ENCODE peak calls at places on chromosomes 12 and 14, in seven cellular contexts. W is fibroblast of lung, D is AG10803, L is vagina, S is GM03348, G is fibroblast of mammary gland, E is Right ventricle myocardium superior. Y is an unnamed sample.

GRCh38 chr12:113222730-113223531 is 1.7 kb downstream of the TPCN1 start:
- DNase-seq in E (peak), D (peak), W (peak), S (peak), L (peak), G (peak), Y (peak)

GRCh38 chr12:71938728-71939385 is at the start of gene TPH2:
- DNase-seq in D (peak), W (peak), S (peak), L (no peak), G (peak), E (no peak), Y (peak)

GRCh38 chr14:39080886-39081285 is 22.1 kb downstream of the SEC23A start:
- DNase-seq in G (no peak), L (no peak), S (no peak), D (no peak), E (no peak), W (no peak), Y (no peak)

GRCh38 chr12:120067084-120067869 is 49.3 kb downstream of the RAB35 start:
- DNase-seq in G (no peak), L (no peak), E (no peak), S (no peak), D (no peak), W (no peak), Y (no peak)

GRCh38 chr12:49957570-49957967 is 4.1 kb upstream of the AQP5 start:
- DNase-seq in L (no peak), S (no peak), E (no peak), D (no peak), W (no peak), G (no peak), Y (no peak)

GRCh38 chr14:22515961-22516360 is 73.1 kb downstream of the DAD1 start:
- DNase-seq in E (no peak), W (no peak), S (no peak), G (no peak), L (no peak), D (no peak), Y (no peak)

GRCh38 chr14:102927346-102927877 is 4.9 kb downstream of the AMN start:
- DNase-seq in L (no peak), S (no peak), W (no peak), G (no peak), D (no peak), E (peak), Y (no peak)

GRCh38 chr12:29581641-29582040 is 84.2 kb upstream of the OVCH1 start:
- DNase-seq in W (peak), L (no peak), G (peak), D (no peak), E (no peak), S (no peak), Y (peak)

GRCh38 chr12:130634866-130635265 is 81.2 kb downstream of the RIMBP2 start:
- DNase-seq in S (no peak), E (no peak), G (no peak), W (no peak), L (no peak), D (no peak), Y (no peak)

GRCh38 chr14:62934439-62934838 is 110.8 kb downstream of the KCNH5 start:
- DNase-seq in S (no peak), G (no peak), L (no peak), E (no peak), D (no peak), W (no peak), Y (no peak)

GRCh38 chr12:109098142-109098652 is 800 bp downstream of the UNG start:
- DNase-seq in L (no peak), S (peak), E (peak), G (peak), D (peak), W (peak), Y (peak)

GRCh38 chr12:104063712-104064030 is 660 bp upstream of the HCFC2 start:
- DNase-seq in E (no peak), W (no peak), L (no peak), D (no peak), G (peak), S (no peak), Y (peak)

GRCh38 chr12:103387385-103387784 is 108.4 kb downstream of the C12orf42 start:
- DNase-seq in S (no peak), G (no peak), W (no peak), E (no peak), D (no peak), L (no peak), Y (no peak)

GRCh38 chr12:98416845-98417244 is 98.5 kb upstream of the TMPO start:
- DNase-seq in W (peak), D (peak), G (peak), E (no peak), S (peak), L (no peak), Y (peak)

GRCh38 chr14:48127674-48128073 is 452.3 kb upstream of the MDGA2 start:
- DNase-seq in S (no peak), L (no peak), W (no peak), G (no peak), D (no peak), E (no peak), Y (no peak)

GRCh38 chr12:42958271-42958674 is 368.7 kb upstream of the PRICKLE1 start:
- DNase-seq in S (no peak), W (peak), E (no peak), L (no peak), D (no peak), G (peak), Y (peak)

GRCh38 chr12:11814362-11814761 is 164.9 kb downstream of the ETV6 start:
- DNase-seq in W (peak), L (no peak), D (peak), E (no peak), S (peak), G (peak), Y (peak)

GRCh38 chr12:120041386-120042231 is 52.6 kb downstream of the BICDL1 start:
- DNase-seq in D (no peak), G (no peak), L (no peak), W (no peak), S (no peak), E (no peak), Y (no peak)

GRCh38 chr14:91649930-91650329 is 82.0 kb downstream of the CATSPERB start:
- DNase-seq in G (peak), W (peak), D (peak), L (no peak), S (peak), E (no peak), Y (peak)

GRCh38 chr12:59977779-59978178 is 381.9 kb downstream of the SLC16A7 start:
- DNase-seq in W (no peak), L (no peak), G (no peak), S (no peak), E (no peak), D (no peak), Y (no peak)

GRCh38 chr14:106286697-106287290 is 760.4 kb downstream of the TMEM121 start:
- DNase-seq in L (no peak), E (no peak), W (no peak), S (no peak), D (no peak), G (no peak), Y (no peak)

GRCh38 chr12:8698132-8698829 is 490 bp downstream of the RIMKLB start:
- DNase-seq in E (peak), W (peak), S (peak), L (no peak), G (peak), D (peak), Y (peak)

GRCh38 chr12:75476076-75476475 is 4.5 kb upstream of the GLIPR1 start:
- DNase-seq in E (no peak), S (no peak), D (no peak), G (no peak), L (no peak), W (no peak), Y (no peak)

GRCh38 chr14:77761205-77761931 is 412 bp upstream of the SNW1 start:
- DNase-seq in E (no peak), D (peak), L (no peak), W (peak), G (peak), S (peak), Y (peak)

GRCh38 chr12:122669397-122670070 is 33.6 kb downstream of the HCAR2 start:
- DNase-seq in S (peak), G (peak), D (peak), E (no peak), L (no peak), W (peak), Y (peak)

GRCh38 chr14:21924479-21924878 is 250.9 kb upstream of the OR4E1 start:
- DNase-seq in D (no peak), W (no peak), S (no peak), G (no peak), L (no peak), E (no peak), Y (no peak)

GRCh38 chr12:32471601-32472001 is 72.2 kb downstream of the FGD4 start:
- DNase-seq in W (peak), E (no peak), G (peak), S (no peak), D (no peak), L (no peak), Y (peak)

GRCh38 chr12:27095346-27095745 is 13.0 kb upstream of the C12orf71 start:
- DNase-seq in D (no peak), W (no peak), L (no peak), S (no peak), E (no peak), G (no peak), Y (no peak)

GRCh38 chr12:92036771-92037453 is 108.7 kb downstream of the BTG1 start:
- DNase-seq in E (no peak), L (no peak), W (peak), D (peak), S (peak), G (peak), Y (peak)

GRCh38 chr14:95527392-95528002 is 7.4 kb upstream of the GLRX5 start:
- DNase-seq in S (peak), L (no peak), G (peak), D (peak), W (peak), E (no peak), Y (peak)

GRCh38 chr12:108876550-108876949 is 3.3 kb upstream of the DAO start:
- DNase-seq in D (no peak), E (no peak), W (no peak), L (no peak), G (no peak), S (no peak), Y (no peak)

Y was measured in IMR-90.